ENCODE peak calls at places on chromosomes 2 and 18, in seven cellular contexts. Q is CD8-positive, alpha-beta memory T cell; C is pancreas; L is HepG2; T is transverse colon; M is IMR-90; V is HL-60. U is an unnamed sample.
A peak's percentile ranks its signal among the peaks of the same experiment; 100 is the strongest.

GRCh38 chr2:1664076-1664605 is 80.2 kb downstream of the PXDN start:
- DNase-seq in L (no peak), V (no peak), Q (no peak), T (no peak), C (no peak), M (no peak), U (no peak)

GRCh38 chr2:36729067-36729466 is 32.6 kb downstream of the VIT start:
- DNase-seq in V (no peak), M (peak; percentile 30), L (no peak), T (no peak), Q (no peak), C (no peak), U (no peak)

GRCh38 chr2:96205888-96206287 is 2.7 kb downstream of the STARD7 start:
- DNase-seq in L (no peak), T (no peak), V (no peak), M (peak; percentile 78), Q (no peak), C (no peak), U (no peak)

GRCh38 chr18:38751897-38752296 is 1186.3 kb upstream of the CELF4 start:
- DNase-seq in M (no peak), L (no peak), V (no peak), Q (no peak), C (no peak), T (no peak), U (no peak)

GRCh38 chr2:187461294-187462261 is 13.5 kb upstream of the CALCRL start:
- DNase-seq in L (peak; percentile 91), M (no peak), V (no peak), C (peak; percentile 54), Q (no peak), T (no peak), U (no peak)

GRCh38 chr2:165594935-165595255 is 125.4 kb downstream of the CSRNP3 start:
- DNase-seq in L (no peak), T (no peak), Q (no peak), C (no peak), M (no peak), V (no peak), U (no peak)

GRCh38 chr2:120777170-120777751 is 41.6 kb downstream of the GLI2 start:
- DNase-seq in V (no peak), C (no peak), L (no peak), Q (no peak), T (no peak), M (no peak), U (no peak)

GRCh38 chr2:172211507-172211906 is 108.8 kb upstream of the DLX2 start:
- DNase-seq in C (no peak), M (peak; percentile 61), Q (no peak), T (no peak), V (no peak), L (no peak), U (no peak)

GRCh38 chr2:241134711-241135110 is 14.6 kb downstream of the PASK start:
- DNase-seq in Q (no peak), T (no peak), C (peak; percentile 43), M (no peak), L (no peak), V (no peak), U (no peak)

GRCh38 chr2:85787282-85787980 is 33.6 kb downstream of the ATOH8 start:
- DNase-seq in M (no peak), V (no peak), Q (no peak), T (no peak), L (no peak), C (peak; percentile 38), U (no peak)

GRCh38 chr2:203685081-203685621 is 21.3 kb upstream of the CD28 start:
- DNase-seq in T (no peak), Q (no peak), C (no peak), V (no peak), L (no peak), M (peak; percentile 94), U (no peak)

GRCh38 chr2:242075163-242075562 is 205.6 kb downstream of the RTP5 start:
- DNase-seq in C (no peak), T (no peak), L (no peak), V (no peak), M (peak; percentile 28), Q (no peak), U (no peak)

GRCh38 chr2:201108341-201108740 is 7.6 kb upstream of the CFLAR start:
- DNase-seq in Q (no peak), L (no peak), M (no peak), T (no peak), V (no peak), C (no peak), U (no peak)

GRCh38 chr2:634670-635395 is 42.4 kb downstream of the TMEM18 start:
- DNase-seq in C (no peak), V (no peak), T (no peak), M (no peak), L (peak; percentile 6), Q (no peak), U (no peak)

GRCh38 chr2:164954954-164955701 is at the start of gene SLC38A11:
- DNase-seq in Q (no peak), V (no peak), M (no peak), T (peak; percentile 22), C (peak; percentile 79), L (no peak), U (no peak)

GRCh38 chr2:120736202-120736954 is 710 bp downstream of the GLI2 start:
- DNase-seq in M (no peak), C (no peak), Q (no peak), V (no peak), T (no peak), L (no peak), U (no peak)

GRCh38 chr18:59897321-59897954 is 2.4 kb upstream of the PMAIP1 start:
- DNase-seq in M (no peak), L (no peak), V (no peak), C (no peak), Q (no peak), T (no peak), U (no peak)

GRCh38 chr2:67899187-67899586 is 163.6 kb downstream of the C1D start:
- DNase-seq in M (no peak), T (no peak), Q (no peak), L (no peak), C (no peak), V (no peak), U (no peak)

GRCh38 chr2:216881411-216881810 is 21.5 kb upstream of the TNP1 start:
- DNase-seq in T (no peak), C (no peak), Q (no peak), M (no peak), V (no peak), L (no peak), U (no peak)

GRCh38 chr18:61464551-61465102 is 131.4 kb downstream of the CDH20 start:
- DNase-seq in T (no peak), M (no peak), C (no peak), L (no peak), Q (no peak), V (no peak), U (no peak)

GRCh38 chr2:41847744-41848441 is 199.9 kb upstream of the PKDCC start:
- DNase-seq in V (no peak), C (no peak), Q (no peak), M (peak; percentile 42), L (peak; percentile 96), T (no peak), U (no peak)

GRCh38 chr2:70688427-70688826 is 79.6 kb downstream of the ADD2 start:
- DNase-seq in L (no peak), Q (no peak), V (no peak), C (no peak), T (no peak), M (no peak), U (no peak)

GRCh38 chr2:70687461-70687795 is 80.6 kb downstream of the ADD2 start:
- DNase-seq in L (no peak), V (no peak), T (no peak), C (no peak), Q (no peak), M (no peak), U (no peak)

GRCh38 chr2:70690846-70691245 is 77.2 kb downstream of the ADD2 start:
- DNase-seq in M (no peak), Q (no peak), C (no peak), T (no peak), V (no peak), L (no peak), U (no peak)

GRCh38 chr2:70692256-70692655 is 75.7 kb downstream of the ADD2 start:
- DNase-seq in T (no peak), V (no peak), L (no peak), Q (no peak), M (no peak), C (no peak), U (no peak)

GRCh38 chr2:70691497-70691896 is 76.5 kb downstream of the ADD2 start:
- DNase-seq in L (no peak), V (no peak), C (no peak), Q (no peak), M (no peak), T (no peak), U (no peak)
- H3K27me3 ChIP-seq in L (peaks cover 62% of the 10 kb centered on the region), V (no peaks in the 10 kb centered on the region), C (no peaks in the 10 kb centered on the region), Q (no peaks in the 10 kb centered on the region), M (peaks cover 8% of the 10 kb centered on the region), T (no peaks in the 10 kb centered on the region), U (no peaks in the 10 kb centered on the region)

DNA sequence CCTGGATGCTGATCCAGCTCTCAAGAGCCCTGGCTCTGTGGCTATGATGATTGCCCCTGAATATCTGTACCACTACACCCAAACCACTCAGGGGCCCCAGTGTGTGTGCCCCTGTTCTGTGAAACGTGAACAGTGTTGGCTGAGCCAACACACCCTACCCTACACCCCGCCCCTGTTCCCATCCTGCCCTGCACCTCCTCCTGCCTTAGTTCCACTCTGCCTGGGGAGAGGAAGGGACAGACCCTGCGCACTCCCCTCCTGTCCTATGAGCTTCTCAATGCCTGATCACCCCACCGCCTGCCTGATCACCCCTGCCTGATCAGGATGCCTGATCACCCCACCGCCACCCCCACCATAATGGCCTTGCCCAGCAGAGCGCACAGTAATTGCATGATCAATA is 75.4 kb downstream of the RHOB start:
- DNase-seq in Q (no peak), C (no peak), M (no peak), V (no peak), L (no peak), T (no peak), U (peak; percentile 42)
- H3K27ac ChIP-seq in Q (no peak overlapping the region), C (no peak overlapping the region), M (no peak overlapping the region), V (no peak overlapping the region), L (no peak overlapping the region), T (no peak overlapping the region), U (no peak overlapping the region)

GRCh38 chr2:28683100-28683706 is 68.4 kb upstream of the PPP1CB start:
- DNase-seq in Q (no peak), C (peak; percentile 76), L (peak; percentile 42), V (no peak), T (peak; percentile 72), M (peak; percentile 86), U (no peak)
- H3K4me3 ChIP-seq in Q (no peak overlapping the region), C (no peak overlapping the region), L (no peak overlapping the region), V (no peak overlapping the region), T (no peak overlapping the region), M (no peak overlapping the region), U (no peak overlapping the region)

DNA sequence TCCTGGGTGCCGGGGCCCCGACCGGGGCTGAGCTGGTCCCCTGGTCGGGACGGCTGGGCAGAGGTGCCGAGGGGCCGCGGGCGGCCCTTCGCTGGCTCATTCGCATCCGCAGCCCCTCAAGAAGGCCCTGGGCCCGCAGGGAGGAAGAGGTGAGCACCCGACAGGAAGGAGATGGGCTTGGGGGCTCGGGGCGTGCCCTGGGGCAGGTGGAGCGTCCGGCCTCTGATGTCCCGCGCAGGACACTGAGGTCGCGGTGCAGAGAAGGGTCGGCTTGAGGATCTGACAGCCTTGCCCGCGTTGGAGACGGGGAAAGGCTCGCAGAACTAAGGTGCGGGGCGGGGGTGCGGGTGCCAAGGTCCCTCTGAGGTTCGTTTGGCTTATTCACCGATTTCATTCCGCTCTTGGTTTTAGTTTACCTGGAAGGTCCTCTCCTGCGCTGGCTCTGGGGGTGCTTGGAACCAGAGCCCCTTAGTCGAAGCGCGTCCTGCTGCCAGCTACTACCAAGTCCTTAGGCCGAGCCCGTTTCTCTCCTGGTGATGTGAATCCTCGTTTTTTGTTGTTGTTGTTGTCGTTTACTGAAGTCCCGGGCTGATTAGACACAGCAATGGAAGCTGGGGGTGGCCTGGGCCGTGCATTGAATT is 18.9 kb upstream of the CD8A start:
- DNase-seq in T (no peak), M (no peak), C (no peak), L (no peak), V (no peak), Q (no peak), U (no peak)
- H3K27me3 ChIP-seq in T (peaks cover 69% of the 10 kb centered on the region), M (peaks cover 50% of the 10 kb centered on the region), C (peaks cover 5% of the 10 kb centered on the region), L (peaks cover 7% of the 10 kb centered on the region), V (peaks cover 18% of the 10 kb centered on the region), Q (no peaks in the 10 kb centered on the region), U (no peaks in the 10 kb centered on the region)